ENCODE peak calls at places on chromosomes 12 and 14, in ten cellular contexts. G is kidney, X is mucosa of descending colon, R is heart right ventricle, V is pancreas, S is PC-3, Z is ascending aorta, E is prostate gland, N is endodermal cell, Q is GM12878. W is an unnamed sample.

GRCh38 chr12:20549115-20549719 is 145.9 kb upstream of the SLCO1C1 start:
- DNase-seq in G (no peak), X (no peak), R (no peak), V (no peak), S (peak; percentile 48), Z (no peak), E (no peak), N (peak; percentile 80), Q (no peak), W (no peak)

GRCh38 chr12:78759387-78759786 is 105.2 kb upstream of the SYT1 start:
- DNase-seq in G (no peak), X (no peak), R (no peak), V (no peak), S (peak; percentile 15), Z (no peak), E (no peak), N (no peak), Q (no peak), W (no peak)

GRCh38 chr14:99035712-99036593 is 236.0 kb downstream of the BCL11B start:
- DNase-seq in G (peak; percentile 95), X (peak; percentile 58), R (peak; percentile 80), V (no peak), S (peak; percentile 53), Z (peak; percentile 84), E (peak; percentile 74), N (peak; percentile 92), Q (no peak), W (peak; percentile 73)

GRCh38 chr12:15320881-15321280 is 1.4 kb upstream of the PTPRO start:
- DNase-seq in G (no peak), X (no peak), R (no peak), V (no peak), S (no peak), Z (no peak), E (no peak), N (no peak), Q (no peak), W (no peak)

GRCh38 chr12:46160981-46161690 is 107.7 kb downstream of the SLC38A1 start:
- DNase-seq in G (no peak), X (no peak), R (no peak), V (no peak), S (no peak), Z (no peak), E (no peak), N (no peak), Q (no peak), W (no peak)

GRCh38 chr12:124497658-124498057 is 69.8 kb downstream of the NCOR2 start:
- DNase-seq in G (no peak), X (no peak), R (peak; percentile 72), V (no peak), S (no peak), Z (no peak), E (no peak), N (no peak), Q (no peak), W (no peak)

GRCh38 chr12:93025145-93026103 is 96.3 kb upstream of the EEA1 start:
- DNase-seq in G (no peak), X (no peak), R (no peak), V (no peak), S (peak; percentile 72), Z (no peak), E (peak; percentile 21), N (no peak), Q (peak; percentile 63), W (no peak)

GRCh38 chr12:99152337-99152736 is 495.2 kb upstream of the GARIN6 start:
- DNase-seq in G (no peak), X (no peak), R (no peak), V (no peak), S (peak; percentile 72), Z (no peak), E (no peak), N (no peak), Q (no peak), W (no peak)

GRCh38 chr12:110312581-110313360 is 31.7 kb downstream of the ATP2A2 start:
- DNase-seq in G (no peak), X (no peak), R (no peak), V (no peak), S (peak; percentile 78), Z (no peak), E (no peak), N (peak; percentile 30), Q (no peak), W (no peak)

GRCh38 chr14:31505411-31505810 is 17.6 kb upstream of the GPR33 start:
- DNase-seq in G (no peak), X (no peak), R (no peak), V (no peak), S (no peak), Z (no peak), E (no peak), N (no peak), Q (no peak), W (no peak)

GRCh38 chr12:65355461-65355860 is 77.0 kb downstream of the MSRB3 start:
- DNase-seq in G (no peak), X (no peak), R (no peak), V (no peak), S (peak; percentile 14), Z (no peak), E (no peak), N (no peak), Q (no peak), W (no peak)

GRCh38 chr14:63318835-63319234 is at the start of gene GPHB5:
- DNase-seq in G (no peak), X (no peak), R (no peak), V (no peak), S (no peak), Z (no peak), E (no peak), N (no peak), Q (no peak), W (no peak)

GRCh38 chr14:56998728-56999127 is 188.4 kb upstream of the OTX2 start:
- DNase-seq in G (no peak), X (no peak), R (no peak), V (no peak), S (no peak), Z (no peak), E (no peak), N (peak; percentile 59), Q (no peak), W (no peak)

GRCh38 chr14:31027847-31028246 is 1.7 kb upstream of the STRN3 start:
- DNase-seq in G (no peak), X (no peak), R (no peak), V (no peak), S (no peak), Z (no peak), E (no peak), N (no peak), Q (no peak), W (no peak)

DNA sequence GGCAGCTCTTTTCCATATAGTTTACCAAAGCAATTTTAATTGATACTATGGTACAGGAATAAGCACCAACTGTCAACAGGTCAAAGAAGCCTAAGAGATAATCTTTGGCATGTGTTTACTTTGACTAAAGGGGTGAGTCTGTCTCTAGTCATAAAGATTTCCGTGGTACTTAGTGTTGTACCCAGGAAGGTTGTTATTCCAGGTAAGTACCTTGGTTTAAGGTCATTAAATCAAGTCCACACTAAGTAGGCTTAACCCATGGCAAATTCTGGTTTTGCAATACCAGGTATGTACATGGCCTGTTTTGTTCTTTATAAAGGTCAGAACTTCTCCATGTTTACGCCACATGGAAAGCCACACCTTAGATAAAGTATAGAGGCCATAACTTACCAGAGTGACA is 10.0 kb downstream of the MAX start:
- DNase-seq in G (no peak), X (no peak), R (no peak), V (no peak), S (peak; percentile 21), Z (no peak), E (no peak), N (no peak), Q (no peak), W (no peak)
- H3K36me3 ChIP-seq in G (peaks cover 24% of the 10 kb centered on the region), X (no peaks in the 10 kb centered on the region), R (peaks cover 2% of the 10 kb centered on the region), V (peaks cover 14% of the 10 kb centered on the region), S (peaks cover 77% of the 10 kb centered on the region), Z (peaks cover 60% of the 10 kb centered on the region), E (peaks cover 11% of the 10 kb centered on the region), N (peaks cover 91% of the 10 kb centered on the region), Q (peaks cover 13% of the 10 kb centered on the region), W (peaks cover 53% of the 10 kb centered on the region)

GRCh38 chr12:69475237-69475984 is 5.2 kb downstream of the FRS2 start:
- DNase-seq in G (no peak), X (no peak), R (no peak), V (no peak), S (no peak), Z (no peak), E (no peak), N (no peak), Q (no peak), W (no peak)
- H3K4me3 ChIP-seq in G (no peak overlapping the region), X (no peak overlapping the region), R (peak overlapping the region; percentile 20), V (no peak overlapping the region), S (no peak overlapping the region), Z (peak overlapping the region; percentile 41), E (no peak overlapping the region), N (peak overlapping the region; percentile 27), Q (no peak overlapping the region), W (no peak overlapping the region)

GRCh38 chr14:105533811-105534498 is 7.6 kb downstream of the TMEM121 start:
- DNase-seq in G (no peak), X (no peak), R (no peak), V (no peak), S (no peak), Z (no peak), E (no peak), N (no peak), Q (no peak), W (no peak)

GRCh38 chr14:105533391-105533790 is 7.0 kb downstream of the TMEM121 start:
- DNase-seq in G (no peak), X (no peak), R (no peak), V (peak; percentile 39), S (no peak), Z (no peak), E (no peak), N (no peak), Q (no peak), W (no peak)

GRCh38 chr14:105532111-105532623 is 5.8 kb downstream of the TMEM121 start:
- DNase-seq in G (no peak), X (no peak), R (no peak), V (peak; percentile 70), S (no peak), Z (no peak), E (no peak), N (no peak), Q (no peak), W (no peak)

GRCh38 chr14:105531088-105531957 is 4.9 kb downstream of the TMEM121 start:
- DNase-seq in G (no peak), X (no peak), R (no peak), V (peak; percentile 67), S (no peak), Z (no peak), E (no peak), N (no peak), Q (no peak), W (no peak)

GRCh38 chr14:105532735-105533141 is 6.4 kb downstream of the TMEM121 start:
- DNase-seq in G (no peak), X (no peak), R (peak; percentile 31), V (peak; percentile 53), S (no peak), Z (no peak), E (no peak), N (peak; percentile 77), Q (no peak), W (no peak)
- TF ChIP-seq CTCF in G (no peak), X (no peak), R (peak; percentile 35), V (no peak), S (no peak), Z (no peak), E (no peak), N (peak; percentile 45), Q (peak; percentile 67), W (no peak)

DNA sequence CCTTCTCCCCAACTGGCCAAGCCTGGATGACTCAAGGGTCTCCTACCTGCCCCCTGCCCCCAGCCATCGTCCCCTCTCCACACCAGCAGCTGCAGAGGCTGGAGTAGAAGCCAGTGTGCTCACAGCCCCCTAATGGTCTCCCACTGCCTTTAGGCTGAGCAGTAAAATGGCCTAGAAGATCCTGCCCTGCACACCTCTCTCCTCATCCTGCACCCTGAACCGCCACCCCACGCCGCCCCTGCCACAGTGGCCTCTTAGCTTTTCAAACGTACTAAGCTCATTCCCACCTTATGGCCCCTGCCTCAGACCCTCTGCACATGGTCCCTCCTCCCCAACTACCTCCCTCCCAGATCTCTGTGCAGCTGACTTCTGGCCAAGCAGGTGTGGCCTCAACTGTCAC is 46.3 kb downstream of the RBM19 start:
- DNase-seq in G (no peak), X (no peak), R (no peak), V (no peak), S (no peak), Z (no peak), E (no peak), N (no peak), Q (no peak), W (no peak)
- H3K36me3 ChIP-seq in G (peaks cover 11% of the 10 kb centered on the region), X (no peaks in the 10 kb centered on the region), R (peaks cover 4% of the 10 kb centered on the region), V (peaks cover 6% of the 10 kb centered on the region), S (peaks cover 43% of the 10 kb centered on the region), Z (peaks cover 37% of the 10 kb centered on the region), E (peaks cover 10% of the 10 kb centered on the region), N (peaks cover 62% of the 10 kb centered on the region), Q (peaks cover 13% of the 10 kb centered on the region), W (peaks cover 19% of the 10 kb centered on the region)